ENCODE peak calls at places on chromosome 17, in seven cellular contexts. N is uterus; H is AG09319; C is tibial nerve; T is CD8-positive, alpha-beta T cell; U is coronary artery; Z is cardiac muscle cell. A is an unnamed sample.

GRCh38 chr17:42866631-42867575 is 15.9 kb downstream of the AOC3 start:
- DNase-seq in N (no peak), H (no peak), C (no peak), T (no peak), U (no peak), Z (no peak), A (no peak)

GRCh38 chr17:48545022-48545376 is at the start of gene HOXB2:
- DNase-seq in N (no peak), H (no peak), C (no peak), T (no peak), U (no peak), Z (peak), A (no peak)

GRCh38 chr17:76048711-76049110 is 21.6 kb upstream of the EVPL start:
- DNase-seq in N (no peak), H (no peak), C (no peak), T (no peak), U (no peak), Z (no peak), A (no peak)

GRCh38 chr17:807146-808002 is 25.2 kb downstream of the MRM3 start:
- DNase-seq in N (no peak), H (no peak), C (no peak), T (no peak), U (no peak), Z (no peak), A (no peak)

GRCh38 chr17:42202159-42202558 is 7.9 kb upstream of the GHDC start:
- DNase-seq in N (no peak), H (no peak), C (no peak), T (no peak), U (no peak), Z (no peak), A (no peak)

GRCh38 chr17:61875804-61876203 is 12.5 kb upstream of the BRIP1 start:
- DNase-seq in N (no peak), H (no peak), C (no peak), T (no peak), U (no peak), Z (no peak), A (no peak)

GRCh38 chr17:57455063-57455914 is 199.0 kb downstream of the MSI2 start:
- DNase-seq in N (no peak), H (no peak), C (no peak), T (peak), U (no peak), Z (no peak), A (no peak)

GRCh38 chr17:28151001-28151400 is 108.5 kb downstream of the NLK start:
- DNase-seq in N (no peak), H (no peak), C (no peak), T (no peak), U (no peak), Z (no peak), A (no peak)

GRCh38 chr17:47119746-47120520 is 69.2 kb downstream of the CDC27 start:
- DNase-seq in N (no peak), H (peak), C (no peak), T (no peak), U (no peak), Z (no peak), A (no peak)

GRCh38 chr17:30586818-30587595 is 109.8 kb downstream of the GOSR1 start:
- DNase-seq in N (no peak), H (no peak), C (no peak), T (no peak), U (no peak), Z (no peak), A (peak)

GRCh38 chr17:72635034-72635654 is 457.3 kb downstream of the SLC39A11 start:
- DNase-seq in N (no peak), H (no peak), C (no peak), T (no peak), U (no peak), Z (no peak), A (no peak)

GRCh38 chr17:79340286-79340685 is 265.7 kb downstream of the ENGASE start:
- DNase-seq in N (no peak), H (no peak), C (no peak), T (no peak), U (no peak), Z (no peak), A (no peak)

GRCh38 chr17:43402078-43402477 is 3.3 kb downstream of the ARL4D start:
- DNase-seq in N (no peak), H (no peak), C (no peak), T (no peak), U (no peak), Z (no peak), A (no peak)

GRCh38 chr17:79931517-79932309 is 92.5 kb upstream of the CBX4 start:
- DNase-seq in N (no peak), H (no peak), C (no peak), T (no peak), U (no peak), Z (no peak), A (no peak)

GRCh38 chr17:72916991-72917390 is 175.5 kb downstream of the SLC39A11 start:
- DNase-seq in N (no peak), H (no peak), C (no peak), T (no peak), U (no peak), Z (no peak), A (no peak)

GRCh38 chr17:69437475-69437874 is 23.0 kb downstream of the MAP2K6 start:
- DNase-seq in N (no peak), H (no peak), C (no peak), T (no peak), U (no peak), Z (no peak), A (no peak)

GRCh38 chr17:78394209-78394608 is 15.8 kb downstream of the PGS1 start:
- DNase-seq in N (no peak), H (no peak), C (no peak), T (no peak), U (no peak), Z (no peak), A (no peak)

GRCh38 chr17:236641-237405 is 55.4 kb upstream of the DOC2B start:
- DNase-seq in N (no peak), H (no peak), C (no peak), T (no peak), U (no peak), Z (no peak), A (no peak)

GRCh38 chr17:80995131-80995530 is 3.5 kb downstream of the CHMP6 start:
- DNase-seq in N (no peak), H (no peak), C (no peak), T (no peak), U (no peak), Z (no peak), A (no peak)

GRCh38 chr17:21169496-21169895 is 42.7 kb downstream of the DHRS7B start:
- DNase-seq in N (no peak), H (no peak), C (no peak), T (peak), U (no peak), Z (peak), A (no peak)

GRCh38 chr17:72338847-72339790 is 218.3 kb downstream of the SOX9 start:
- DNase-seq in N (no peak), H (peak), C (no peak), T (no peak), U (no peak), Z (peak), A (peak)

GRCh38 chr17:67217446-67217845 is 27.6 kb downstream of the HELZ start:
- DNase-seq in N (no peak), H (no peak), C (no peak), T (no peak), U (no peak), Z (no peak), A (no peak)

GRCh38 chr17:20187049-20187448 is 177.9 kb downstream of the SPECC1 start:
- DNase-seq in N (no peak), H (no peak), C (no peak), T (no peak), U (no peak), Z (no peak), A (no peak)

GRCh38 chr17:231966-232807 is 50.7 kb upstream of the DOC2B start:
- DNase-seq in N (peak), H (no peak), C (no peak), T (no peak), U (no peak), Z (no peak), A (no peak)

GRCh38 chr17:73198930-73199260 is 6.0 kb downstream of the COG1 start:
- DNase-seq in N (no peak), H (no peak), C (no peak), T (no peak), U (peak), Z (no peak), A (no peak)

GRCh38 chr17:75845933-75846700 is 1.9 kb upstream of the UNC13D start:
- DNase-seq in N (no peak), H (no peak), C (no peak), T (no peak), U (no peak), Z (no peak), A (peak)

GRCh38 chr17:59846391-59847165 is 46.2 kb downstream of the TUBD1 start:
- DNase-seq in N (peak), H (peak), C (peak), T (no peak), U (no peak), Z (no peak), A (peak)

GRCh38 chr17:2511138-2511461 is 588 bp downstream of the METTL16 start:
- DNase-seq in N (no peak), H (no peak), C (no peak), T (no peak), U (no peak), Z (no peak), A (no peak)

GRCh38 chr17:39702901-39703893 is 3.3 kb downstream of the ERBB2 start:
- DNase-seq in N (no peak), H (no peak), C (no peak), T (no peak), U (no peak), Z (peak), A (peak)

GRCh38 chr17:75096082-75096625 is 8.4 kb downstream of the SLC16A5 start:
- DNase-seq in N (no peak), H (no peak), C (no peak), T (no peak), U (no peak), Z (no peak), A (peak)

GRCh38 chr17:27265333-27265732 is 28.6 kb upstream of the WSB1 start:
- DNase-seq in N (no peak), H (no peak), C (no peak), T (no peak), U (no peak), Z (no peak), A (peak)

GRCh38 chr17:37768438-37768837 is 23.6 kb upstream of the HNF1B start:
- DNase-seq in N (no peak), H (no peak), C (no peak), T (no peak), U (no peak), Z (no peak), A (no peak)

GRCh38 chr17:37774508-37774907 is 29.6 kb upstream of the HNF1B start:
- DNase-seq in N (no peak), H (no peak), C (no peak), T (no peak), U (no peak), Z (no peak), A (no peak)

GRCh38 chr17:37769050-37769449 is 24.2 kb upstream of the HNF1B start:
- DNase-seq in N (no peak), H (no peak), C (no peak), T (no peak), U (no peak), Z (no peak), A (no peak)

GRCh38 chr17:37772982-37773381 is 28.1 kb upstream of the HNF1B start:
- DNase-seq in N (no peak), H (no peak), C (no peak), T (no peak), U (no peak), Z (no peak), A (no peak)

GRCh38 chr17:37770631-37771518 is 26.0 kb upstream of the HNF1B start:
- DNase-seq in N (no peak), H (peak), C (peak), T (no peak), U (no peak), Z (peak), A (peak)
- TF ChIP-seq CTCF in N (no peak), H (peak), C (peak), T (peak), U (peak), Z (peak), A (peak)

DNA sequence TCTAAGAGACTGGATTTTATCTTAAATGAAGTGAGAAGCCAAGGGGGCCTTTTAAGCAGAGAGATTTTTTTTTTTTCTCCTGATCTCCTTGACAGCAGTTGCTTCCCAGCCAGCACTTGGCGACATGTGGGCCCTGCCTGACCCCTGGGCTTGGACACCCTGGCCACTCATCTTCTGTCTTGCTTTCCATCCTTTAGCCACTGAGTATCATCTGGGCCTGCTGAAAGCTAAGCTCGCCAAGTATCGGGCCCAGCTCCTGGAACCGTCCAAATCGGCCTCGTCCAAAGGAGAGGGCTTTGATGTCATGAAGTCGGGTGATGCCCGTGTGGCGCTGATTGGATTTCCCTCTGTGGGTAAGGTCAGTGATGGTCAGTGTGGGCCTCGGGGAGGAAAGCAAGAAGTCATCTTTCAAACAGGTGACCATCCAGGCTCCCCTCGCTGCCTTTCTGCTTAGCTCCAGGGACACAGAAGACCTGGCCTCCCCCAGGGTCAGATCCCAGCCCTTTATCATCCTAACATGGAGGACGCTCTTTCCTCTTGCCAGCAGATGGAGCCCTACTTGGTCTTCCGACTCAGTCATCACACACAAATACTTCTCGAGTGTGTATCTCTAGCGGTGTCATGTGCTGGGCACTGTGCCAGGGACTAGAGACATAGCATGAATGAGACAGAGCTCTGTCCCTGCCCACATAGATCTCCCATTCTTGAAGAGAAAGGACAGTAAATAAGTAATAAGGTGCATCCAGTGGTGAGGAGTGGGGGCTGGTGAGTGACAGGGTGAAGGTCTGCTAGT is 6.1 kb downstream of the DRG2 start:
- DNase-seq in N (no peak), H (no peak), C (no peak), T (no peak), U (no peak), Z (peak), A (no peak)
- TF ChIP-seq CTCF in N (no peak), H (peak), C (no peak), T (no peak), U (no peak), Z (peak), A (no peak)

GRCh38 chr17:45048795-45049563 is 2.5 kb downstream of the DCAKD start:
- DNase-seq in N (no peak), H (no peak), C (no peak), T (no peak), U (no peak), Z (no peak), A (no peak)
- TF ChIP-seq CTCF in N (no peak), H (peak), C (no peak), T (no peak), U (no peak), Z (peak), A (no peak)

DNA sequence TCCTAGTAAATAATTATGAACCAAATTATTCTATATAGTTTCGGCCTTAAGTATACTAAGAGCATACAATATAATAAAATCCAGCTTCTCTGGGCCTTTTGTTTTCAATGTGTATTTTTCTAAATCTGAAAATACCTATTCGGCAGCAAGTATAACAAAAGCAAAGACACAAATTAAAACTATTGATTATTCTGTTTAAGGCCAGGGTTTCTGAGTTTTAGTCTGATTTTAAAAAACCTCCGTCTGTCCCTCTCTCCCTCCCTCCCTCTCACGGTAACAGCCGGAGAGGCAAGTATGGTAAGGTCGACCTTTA is 1.5 kb downstream of the TOB1 start:
- DNase-seq in N (no peak), H (no peak), C (no peak), T (no peak), U (no peak), Z (no peak), A (peak)
- TF ChIP-seq CTCF in N (no peak), H (no peak), C (no peak), T (no peak), U (no peak), Z (no peak), A (no peak)

DNA sequence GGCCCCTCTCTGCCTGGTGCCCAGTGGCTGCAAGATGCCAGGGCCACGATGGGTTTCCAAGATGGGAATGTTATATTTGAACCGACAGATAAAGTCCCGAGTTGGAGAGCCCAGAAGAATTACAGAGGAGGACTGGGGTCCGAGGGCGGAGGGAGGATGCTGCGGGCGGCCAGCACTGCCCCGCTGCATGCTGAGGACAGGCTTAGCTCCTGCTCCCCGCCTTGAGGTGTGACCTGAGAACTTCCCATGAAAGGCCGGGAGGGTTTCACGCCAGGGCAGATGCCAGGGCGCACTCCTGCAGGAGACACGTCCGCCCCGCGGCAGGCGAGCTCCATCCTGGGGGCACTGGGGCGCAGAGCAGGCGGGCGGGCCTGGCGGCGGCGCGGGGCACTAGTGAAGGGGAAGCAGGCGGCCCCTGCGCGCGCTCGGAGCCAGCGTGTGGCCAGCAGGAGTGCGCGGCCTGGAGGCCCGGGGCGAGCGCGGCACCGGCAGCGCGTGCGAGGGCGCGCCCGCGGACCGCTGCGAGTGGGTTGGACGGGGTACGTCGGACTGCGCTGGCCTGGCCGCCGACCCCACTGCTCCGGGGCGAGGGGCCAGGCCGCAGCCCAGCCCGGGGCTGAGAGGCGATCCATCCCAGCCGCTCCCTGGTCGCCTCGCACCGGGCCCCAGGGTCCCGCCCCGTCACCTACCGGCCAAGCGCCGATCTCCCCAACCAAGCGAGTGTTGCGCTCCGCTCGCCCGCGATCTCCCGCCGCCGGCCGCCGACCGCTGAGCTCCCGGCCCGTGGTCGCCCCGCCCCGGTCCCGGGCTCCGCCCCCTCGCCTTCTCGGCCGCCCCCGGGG is at the start of gene MAP3K14:
- DNase-seq in N (peak), H (no peak), C (no peak), T (peak), U (peak), Z (peak), A (peak)
- TF ChIP-seq CTCF in N (peak), H (peak), C (no peak), T (peak), U (no peak), Z (peak), A (no peak)

A was measured in Calu3.